ENCODE peak calls at places on chromosomes 13 and 19, in eight cellular contexts. F is GM23338, O is GM12878, M is SK-N-SH, J is HCT116, C is K562, V is HepG2, E is Panc1. G is an unnamed sample.

GRCh38 chr13:51643114-51643881 is 59.0 kb downstream of the WDFY2 start:
- DNase-seq in F (peak; percentile 44), O (no peak), M (no peak), J (no peak), C (no peak), V (peak; percentile 39), E (no peak), G (peak; percentile 33)

GRCh38 chr13:87087741-87088140 is 583.4 kb upstream of the SLITRK5 start:
- DNase-seq in F (no peak), O (no peak), M (no peak), J (no peak), C (no peak), V (no peak), E (no peak), G (no peak)

GRCh38 chr13:72716776-72717175 is 10.7 kb downstream of the MZT1 start:
- DNase-seq in F (no peak), O (no peak), M (no peak), J (no peak), C (no peak), V (no peak), E (no peak), G (no peak)

GRCh38 chr13:98175823-98176222 is 1.2 kb downstream of the RNF113B start:
- DNase-seq in F (no peak), O (no peak), M (no peak), J (no peak), C (no peak), V (no peak), E (no peak), G (no peak)

GRCh38 chr19:11194657-11195056 is 2.7 kb downstream of the KANK2 start:
- DNase-seq in F (no peak), O (no peak), M (no peak), J (no peak), C (no peak), V (no peak), E (no peak), G (no peak)

GRCh38 chr19:13208131-13208963 is 58.1 kb downstream of the IER2 start:
- DNase-seq in F (no peak), O (peak; percentile 77), M (no peak), J (no peak), C (no peak), V (no peak), E (no peak), G (peak; percentile 30)

GRCh38 chr13:73039201-73040108 is 19.4 kb upstream of the KLF5 start:
- DNase-seq in F (peak; percentile 19), O (no peak), M (no peak), J (no peak), C (no peak), V (no peak), E (no peak), G (peak; percentile 77)

GRCh38 chr19:14472202-14472961 is 2.8 kb downstream of the PTGER1 start:
- DNase-seq in F (peak; percentile 92), O (no peak), M (peak; percentile 96), J (peak; percentile 22), C (peak; percentile 86), V (no peak), E (no peak), G (peak; percentile 61)

GRCh38 chr19:41303941-41304340 is 6.0 kb upstream of the CCDC97 start:
- DNase-seq in F (no peak), O (no peak), M (no peak), J (no peak), C (no peak), V (no peak), E (no peak), G (no peak)

GRCh38 chr19:11581740-11582139 is 4.3 kb upstream of the ACP5 start:
- DNase-seq in F (no peak), O (peak; percentile 96), M (no peak), J (no peak), C (peak; percentile 81), V (no peak), E (no peak), G (no peak)

GRCh38 chr19:29831041-29831548 is 19.3 kb downstream of the CCNE1 start:
- DNase-seq in F (no peak), O (no peak), M (no peak), J (peak; percentile 76), C (no peak), V (no peak), E (no peak), G (no peak)

GRCh38 chr13:52159159-52159982 is at the start of gene NEK3:
- DNase-seq in F (peak; percentile 88), O (no peak), M (peak; percentile 93), J (peak; percentile 47), C (peak; percentile 65), V (peak; percentile 59), E (peak; percentile 12), G (peak; percentile 83)

GRCh38 chr13:108597943-108598342 is 31.5 kb upstream of the MYO16 start:
- DNase-seq in F (no peak), O (no peak), M (no peak), J (no peak), C (no peak), V (peak; percentile 8), E (no peak), G (no peak)

DNA sequence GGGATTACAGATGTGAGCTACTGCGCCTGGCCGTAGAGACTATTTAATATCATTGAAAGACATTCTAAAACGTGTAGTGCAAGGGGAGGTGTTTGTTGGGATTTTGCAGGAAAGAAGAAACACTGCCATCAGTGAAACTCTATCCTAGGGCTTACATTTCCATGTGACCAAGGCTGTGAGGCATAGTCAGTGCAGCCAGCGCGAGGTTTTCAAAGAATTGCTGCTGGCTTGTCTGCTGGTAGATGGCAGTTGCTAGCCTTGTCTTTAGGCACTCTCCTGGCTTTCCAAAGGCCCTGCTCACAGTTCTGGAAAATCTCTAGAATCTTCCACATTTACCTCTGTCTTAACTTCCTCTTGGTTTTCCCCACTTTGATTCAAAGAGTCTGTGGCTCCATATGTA is 77.5 kb downstream of the GPC6 start:
- DNase-seq in F (no peak), O (no peak), M (no peak), J (no peak), C (no peak), V (no peak), E (no peak), G (no peak)
- TF ChIP-seq REST in F (no peak), O (no peak), M (no peak), J (no peak), C (no peak), V (no peak), E (no peak), G (no peak)

DNA sequence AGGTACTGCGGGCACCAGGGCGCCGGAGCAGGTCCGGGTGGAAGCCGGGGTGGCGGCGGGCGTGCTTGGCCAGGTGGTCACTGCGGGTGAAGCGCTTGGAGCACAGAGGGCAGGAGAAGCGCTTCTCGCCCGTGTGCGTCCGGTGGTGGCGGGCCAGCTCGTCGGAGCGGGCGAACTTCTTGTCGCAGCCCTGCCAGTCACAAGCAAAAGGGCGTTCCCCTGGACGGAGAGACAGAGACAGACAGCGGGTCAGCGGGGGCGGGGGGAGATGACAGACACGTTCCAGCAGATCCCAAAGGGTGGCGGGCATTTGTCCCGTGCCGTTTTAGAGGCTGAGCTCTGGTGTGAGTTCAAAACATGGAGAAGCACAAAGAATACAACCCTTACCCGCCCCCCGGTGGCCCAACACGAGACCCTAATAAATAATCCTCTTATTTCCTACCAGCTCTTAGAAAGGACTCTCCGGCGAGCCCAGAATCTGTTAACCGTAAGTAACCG is 6.3 kb upstream of the REXO1 start:
- DNase-seq in F (peak; percentile 56), O (no peak), M (no peak), J (no peak), C (peak; percentile 92), V (no peak), E (no peak), G (peak; percentile 77)
- H3K4me3 ChIP-seq in F (peak overlapping the region; percentile 52), O (no peak overlapping the region), M (no peak overlapping the region), J (no peak overlapping the region), C (peak overlapping the region; percentile 57), V (no peak overlapping the region), E (peak overlapping the region; percentile 48), G (peak overlapping the region; percentile 41)

DNA sequence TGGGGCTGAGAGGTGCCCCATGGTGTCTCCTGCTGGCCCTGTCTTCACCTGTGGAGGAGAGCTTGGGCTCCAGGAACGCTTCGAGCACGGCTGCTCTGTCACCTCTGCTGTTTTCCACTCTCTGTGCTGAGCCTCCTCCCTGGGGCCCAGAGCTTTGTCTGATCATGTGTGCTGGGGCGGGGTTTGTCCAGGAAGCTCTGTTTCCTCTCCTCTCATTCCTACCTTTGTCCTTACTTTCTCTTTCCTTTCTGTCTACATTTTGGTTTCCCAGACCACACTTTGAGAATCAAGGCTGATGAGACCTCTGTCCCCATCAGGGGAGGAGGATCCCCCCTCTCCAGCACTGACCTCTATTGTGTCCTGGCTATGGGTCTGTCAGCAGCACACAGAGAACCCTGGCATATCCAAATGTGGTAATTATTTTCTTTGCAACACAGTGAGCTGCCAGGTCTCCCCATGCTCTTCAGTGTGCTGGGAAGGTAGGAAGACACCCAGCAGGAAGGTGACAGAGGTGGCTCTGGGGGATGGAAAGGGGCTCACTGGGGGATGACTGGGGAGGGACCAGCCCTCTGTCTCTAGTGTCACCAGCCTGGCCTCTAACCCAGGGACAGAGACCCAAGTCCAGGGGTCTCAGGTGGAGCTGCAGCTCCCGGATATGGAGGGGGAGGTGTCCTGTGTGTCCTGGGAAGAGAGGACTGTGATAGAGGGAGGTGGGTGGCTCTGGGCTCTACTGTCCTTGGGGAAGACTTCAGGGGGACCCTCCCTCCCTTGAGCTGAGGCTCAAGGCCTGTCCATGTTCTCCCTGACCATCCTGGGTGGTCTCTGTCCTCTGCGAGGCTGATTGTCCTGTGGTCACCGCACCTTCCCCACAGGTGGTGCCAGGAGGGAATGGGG is at the start of gene CEACAM1:
- DNase-seq in F (no peak), O (no peak), M (no peak), J (no peak), C (no peak), V (peak; percentile 75), E (no peak), G (no peak)
- TF ChIP-seq POLR2AphosphoS5 in F (no peak), O (no peak), M (no peak), J (no peak), C (no peak), V (peak; percentile 86), E (no peak), G (no peak)

GRCh38 chr19:57559008-57559403 is 657 bp downstream of the ZNF550 start:
- DNase-seq in F (peak; percentile 55), O (no peak), M (peak; percentile 54), J (no peak), C (peak; percentile 21), V (peak; percentile 12), E (no peak), G (no peak)
- TF ChIP-seq REST in F (no peak), O (no peak), M (no peak), J (no peak), C (no peak), V (no peak), E (no peak), G (no peak)

G was measured in HL-60.